ENCODE peak calls at places on chromosomes 11 and 22, in nine cellular contexts. Q is psoas muscle, L is dorsolateral prefrontal cortex, F is GM06990, C is transverse colon, I is nephron progenitor cell, G is PC-3, T is HFF-Myc, S is neural crest cell. U is an unnamed sample.

GRCh38 chr11:35567737-35568465 is 42.5 kb upstream of the PAMR1 start:
- DNase-seq in Q (no peak), L (no peak), F (no peak), C (no peak), I (no peak), G (peak), T (no peak), S (no peak), U (peak)

GRCh38 chr11:5284551-5285130 is 14.9 kb upstream of the HBE1 start:
- DNase-seq in Q (no peak), L (no peak), F (no peak), C (no peak), I (no peak), G (no peak), T (no peak), S (no peak), U (no peak)

GRCh38 chr11:70134490-70134889 is 56.4 kb downstream of the ANO1 start:
- DNase-seq in Q (no peak), L (no peak), F (no peak), C (no peak), I (no peak), G (no peak), T (peak), S (no peak), U (no peak)

GRCh38 chr11:110294509-110294908 is 1.9 kb downstream of the RDX start:
- DNase-seq in Q (no peak), L (no peak), F (no peak), C (no peak), I (no peak), G (no peak), T (no peak), S (no peak), U (no peak)

GRCh38 chr11:120088056-120088455 is 49.9 kb downstream of the TRIM29 start:
- DNase-seq in Q (no peak), L (no peak), F (no peak), C (no peak), I (no peak), G (no peak), T (no peak), S (no peak), U (no peak)

GRCh38 chr11:111930472-111930871 is 6.7 kb upstream of the DIXDC1 start:
- DNase-seq in Q (no peak), L (no peak), F (no peak), C (no peak), I (no peak), G (no peak), T (no peak), S (no peak), U (no peak)

GRCh38 chr11:46286789-46287188 is 9.3 kb downstream of the CREB3L1 start:
- DNase-seq in Q (no peak), L (no peak), F (no peak), C (no peak), I (no peak), G (no peak), T (no peak), S (no peak), U (no peak)

GRCh38 chr22:48505891-48506290 is 1321.8 kb downstream of the BRD1 start:
- DNase-seq in Q (no peak), L (no peak), F (no peak), C (no peak), I (no peak), G (no peak), T (no peak), S (no peak), U (no peak)

GRCh38 chr11:111707691-111708067 is 58.5 kb downstream of the PPP2R1B start:
- DNase-seq in Q (no peak), L (no peak), F (no peak), C (no peak), I (no peak), G (no peak), T (no peak), S (no peak), U (no peak)

GRCh38 chr11:77046060-77046501 is 11.9 kb downstream of the B3GNT6 start:
- DNase-seq in Q (no peak), L (no peak), F (peak), C (peak), I (peak), G (peak), T (no peak), S (peak), U (peak)

GRCh38 chr22:23478175-23478574 is 101.9 kb downstream of the IGLL1 start:
- DNase-seq in Q (no peak), L (no peak), F (no peak), C (no peak), I (no peak), G (peak), T (no peak), S (no peak), U (peak)

GRCh38 chr22:16783930-16784354 is 41.3 kb downstream of the XKR3 start:
- DNase-seq in Q (no peak), L (no peak), F (no peak), C (no peak), I (no peak), G (peak), T (no peak), S (no peak), U (no peak)

GRCh38 chr11:46291441-46292143 is 14.1 kb downstream of the CREB3L1 start:
- DNase-seq in Q (peak), L (no peak), F (no peak), C (no peak), I (no peak), G (peak), T (no peak), S (no peak), U (no peak)

GRCh38 chr22:38223289-38223960 is 21.6 kb downstream of the MAFF start:
- DNase-seq in Q (no peak), L (no peak), F (no peak), C (no peak), I (no peak), G (no peak), T (no peak), S (no peak), U (no peak)

GRCh38 chr22:20422271-20422958 is 15.2 kb downstream of the SCARF2 start:
- DNase-seq in Q (peak), L (no peak), F (no peak), C (no peak), I (no peak), G (no peak), T (peak), S (no peak), U (no peak)

GRCh38 chr11:125871391-125872137 is 15.9 kb upstream of the HYLS1 start:
- DNase-seq in Q (no peak), L (no peak), F (no peak), C (no peak), I (peak), G (peak), T (no peak), S (peak), U (peak)
- TF ChIP-seq CTCF in Q (peak), L (peak), F (peak), C (peak), I (peak), G (peak), T (peak), S (peak), U (peak)

DNA sequence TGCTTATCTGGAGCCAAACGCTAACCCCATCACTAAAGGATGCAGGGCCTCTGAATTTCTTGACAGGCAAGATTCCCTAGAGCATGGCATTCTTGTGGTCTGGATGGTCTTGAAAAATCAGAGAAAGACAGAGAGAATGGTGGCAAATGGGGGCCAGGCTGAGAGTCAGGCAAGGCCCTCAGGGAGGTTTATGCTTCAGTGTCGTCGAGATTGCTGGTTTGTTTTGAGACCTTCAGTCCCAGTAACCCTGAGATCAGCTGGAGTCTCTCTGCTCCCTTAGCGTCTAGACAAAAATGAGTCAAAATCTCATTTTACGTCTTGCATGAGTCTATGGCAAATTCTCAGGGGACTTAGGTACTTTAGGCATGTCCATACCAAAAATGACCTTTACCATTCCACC is 539.4 kb downstream of the SOX6 start:
- DNase-seq in Q (no peak), L (no peak), F (no peak), C (no peak), I (no peak), G (no peak), T (no peak), S (no peak), U (no peak)
- TF ChIP-seq CTCF in Q (no peak), L (no peak), F (no peak), C (no peak), I (no peak), G (no peak), T (no peak), S (no peak), U (no peak)

DNA sequence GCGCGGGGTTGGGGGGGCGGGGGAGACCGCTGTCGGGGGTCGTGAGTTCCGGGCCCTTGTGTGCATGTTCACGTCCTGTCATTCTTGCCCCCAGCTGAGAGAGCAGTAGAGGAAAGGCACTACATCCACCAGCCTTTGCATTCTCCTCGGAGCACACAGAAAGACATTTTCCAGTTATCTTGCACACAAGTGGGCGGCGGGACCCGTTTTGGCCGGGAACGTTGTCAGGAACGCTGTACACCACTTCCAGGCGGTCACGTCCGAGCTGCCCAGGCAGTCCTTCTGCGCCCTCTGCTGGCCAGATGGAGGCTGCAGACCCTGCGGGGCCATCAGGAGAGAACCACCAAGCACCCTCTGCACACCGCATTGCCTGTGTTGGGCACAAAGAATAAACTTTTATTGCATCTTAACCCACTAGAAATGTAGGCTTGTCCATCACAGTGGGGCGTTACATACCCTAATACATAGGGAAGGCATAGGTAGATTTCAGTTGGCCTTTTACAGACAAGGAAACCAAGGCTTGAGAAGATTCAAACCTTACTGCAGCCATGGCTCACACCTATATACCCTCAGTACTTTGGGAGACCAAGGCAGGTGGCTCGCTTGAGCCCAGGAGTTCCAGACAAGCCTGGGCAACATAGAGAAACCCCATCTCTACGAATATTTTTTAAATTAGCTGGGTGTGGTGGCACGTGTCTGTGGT is 2.8 kb upstream of the CDKN1C start:
- DNase-seq in Q (peak), L (peak), F (no peak), C (peak), I (peak), G (peak), T (no peak), S (peak), U (peak)
- TF ChIP-seq CTCF in Q (peak), L (peak), F (peak), C (peak), I (peak), G (peak), T (peak), S (peak), U (peak)

DNA sequence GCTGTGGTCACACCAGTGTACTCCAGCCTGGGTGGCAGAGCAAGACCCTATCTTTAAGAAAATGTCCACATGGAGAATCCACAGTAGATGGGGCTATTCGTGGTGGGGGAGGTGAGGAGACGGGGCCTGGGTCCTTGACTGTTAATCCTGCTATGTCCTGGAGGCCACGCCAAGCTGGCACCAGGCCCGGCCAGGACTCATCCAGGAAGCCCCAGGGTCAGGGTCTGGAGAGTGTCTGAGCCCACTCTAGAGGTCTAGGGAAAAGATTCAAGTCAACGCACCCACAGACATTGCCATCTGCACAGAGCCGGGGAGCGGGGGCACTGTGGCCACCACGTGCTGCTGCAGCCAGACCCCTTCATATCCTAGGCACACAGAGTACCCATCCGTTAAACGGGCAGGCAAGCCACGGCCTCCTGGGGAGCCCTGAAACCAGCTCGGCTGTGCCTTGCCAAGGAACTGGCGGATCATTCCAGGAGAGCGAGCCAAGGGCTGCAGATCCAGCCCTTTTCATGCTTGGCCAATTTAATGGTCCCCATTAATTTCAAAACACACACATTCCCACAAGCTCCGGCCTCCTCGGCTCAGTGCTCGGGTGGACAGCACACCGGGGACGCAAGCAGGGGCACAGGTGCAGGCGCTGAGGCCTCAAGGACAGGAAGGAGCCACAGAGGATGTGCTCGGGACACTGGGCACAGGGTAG is 24.7 kb downstream of the MACROD1 start:
- DNase-seq in Q (no peak), L (no peak), F (no peak), C (no peak), I (peak), G (no peak), T (no peak), S (no peak), U (no peak)
- TF ChIP-seq CTCF in Q (no peak), L (no peak), F (no peak), C (no peak), I (no peak), G (no peak), T (no peak), S (no peak), U (no peak)